ENCODE peak calls at places on chromosomes 13 and 19, in ten cellular contexts. D, O, L, K, Z, Q, M, N, F and E are unnamed samples.

GRCh38 chr19:5096536-5096935 is 127.6 kb downstream of the KDM4B start:
- DNase-seq in L (no peak), Z (no peak), O (no peak), F (no peak), K (no peak), M (no peak), N (no peak), Q (no peak), D (no peak), E (no peak)

GRCh38 chr19:15631817-15632216 is 8.9 kb upstream of the CYP4F3 start:
- DNase-seq in F (no peak), Z (peak), N (no peak), O (no peak), Q (no peak), L (no peak), K (peak), M (no peak), D (peak), E (peak)

GRCh38 chr19:38844093-38844686 is 5.6 kb downstream of the HNRNPL start:
- DNase-seq in O (no peak), D (no peak), Q (no peak), N (no peak), F (no peak), M (no peak), K (no peak), Z (no peak), L (no peak), E (no peak)

GRCh38 chr19:48338253-48338755 is 13.0 kb downstream of the EMP3 start:
- DNase-seq in O (no peak), Q (no peak), F (no peak), N (no peak), K (no peak), L (no peak), D (no peak), Z (no peak), M (no peak), E (no peak)

GRCh38 chr19:10505583-10506229 is 2.5 kb upstream of the KEAP1 start:
- DNase-seq in F (no peak), Z (peak), L (peak), Q (peak), D (peak), O (peak), M (peak), K (peak), N (peak), E (peak)

GRCh38 chr13:40026741-40027140 is 371.3 kb downstream of the COG6 start:
- DNase-seq in D (no peak), Q (no peak), K (no peak), F (no peak), N (no peak), O (no peak), M (no peak), L (peak), Z (no peak), E (no peak)

GRCh38 chr19:46297700-46298476 is 1.0 kb downstream of the HIF3A start:
- DNase-seq in Q (peak), K (no peak), O (no peak), F (no peak), Z (no peak), M (no peak), N (peak), D (no peak), L (no peak), E (peak)

GRCh38 chr13:102311433-102311796 is 90.4 kb downstream of the FGF14 start:
- DNase-seq in N (no peak), F (no peak), Z (no peak), M (no peak), Q (no peak), D (no peak), L (no peak), K (no peak), O (no peak), E (no peak)

GRCh38 chr13:30307194-30307965 is at the start of gene KATNAL1:
- DNase-seq in Q (peak), L (peak), M (no peak), N (peak), O (peak), F (no peak), D (peak), K (peak), Z (peak), E (peak)

GRCh38 chr13:46385946-46386345 is 1.1 kb downstream of the RUBCNL start:
- DNase-seq in Z (no peak), F (no peak), Q (no peak), D (no peak), K (no peak), L (no peak), O (no peak), N (no peak), M (no peak), E (no peak)

GRCh38 chr13:36142735-36143134 is 11.6 kb upstream of the DCLK1 start:
- DNase-seq in N (no peak), Q (no peak), F (no peak), M (no peak), Z (no peak), O (no peak), L (no peak), K (no peak), D (no peak), E (no peak)

GRCh38 chr19:7340959-7341837 is 7.5 kb upstream of the ARHGEF18 start:
- DNase-seq in Z (peak), N (peak), M (no peak), K (peak), O (peak), F (no peak), D (peak), Q (peak), L (peak), E (peak)